ENCODE peak calls at places on chromosomes 11 and 22, in six cellular contexts. One of them, this sample, is unnamed.

GRCh38 chr22:46576556-46577351 is 39.3 kb upstream of the CELSR1 start:
- DNase-seq in HEK293T: peak; percentile 82
- DNase-seq in kidney tubule cell: peak; percentile 64
- DNase-seq in endothelial cell of umbilical vein: no peak
- DNase-seq in prostate gland: no peak
- DNase-seq in heart left ventricle: peak; percentile 83
- DNase-seq in this sample: no peak

GRCh38 chr22:24359452-24360120 is 67.8 kb upstream of the ADORA2A start:
- DNase-seq in HEK293T: no peak
- DNase-seq in prostate gland: no peak
- DNase-seq in endothelial cell of umbilical vein: peak; percentile 91
- DNase-seq in heart left ventricle: no peak
- DNase-seq in kidney tubule cell: no peak
- DNase-seq in this sample: no peak

GRCh38 chr11:124920870-124921609 is 2.0 kb downstream of the HEPN1 start:
- DNase-seq in prostate gland: peak; percentile 39
- DNase-seq in heart left ventricle: peak; percentile 91
- DNase-seq in endothelial cell of umbilical vein: peak; percentile 82
- DNase-seq in HEK293T: peak; percentile 31
- DNase-seq in kidney tubule cell: peak; percentile 62
- DNase-seq in this sample: no peak

GRCh38 chr11:64165482-64165841 is 451 bp downstream of the MACROD1 start:
- DNase-seq in heart left ventricle: no peak
- DNase-seq in kidney tubule cell: no peak
- DNase-seq in HEK293T: peak; percentile 20
- DNase-seq in endothelial cell of umbilical vein: no peak
- DNase-seq in prostate gland: no peak
- DNase-seq in this sample: no peak

GRCh38 chr11:127994736-127995135 is 592.6 kb downstream of the ETS1 start:
- DNase-seq in endothelial cell of umbilical vein: no peak
- DNase-seq in prostate gland: no peak
- DNase-seq in heart left ventricle: no peak
- DNase-seq in HEK293T: no peak
- DNase-seq in kidney tubule cell: peak; percentile 57
- DNase-seq in this sample: no peak

GRCh38 chr11:44609028-44609782 is 43.7 kb downstream of the CD82 start:
- DNase-seq in kidney tubule cell: no peak
- DNase-seq in HEK293T: no peak
- DNase-seq in heart left ventricle: no peak
- DNase-seq in endothelial cell of umbilical vein: no peak
- DNase-seq in prostate gland: no peak
- DNase-seq in this sample: no peak

GRCh38 chr11:66969584-66970205 is 5.4 kb upstream of the C11orf86 start:
- DNase-seq in endothelial cell of umbilical vein: no peak
- DNase-seq in HEK293T: no peak
- DNase-seq in kidney tubule cell: no peak
- DNase-seq in heart left ventricle: no peak
- DNase-seq in prostate gland: no peak
- DNase-seq in this sample: no peak

GRCh38 chr11:117152066-117152465 is 8.0 kb downstream of the PAFAH1B2 start:
- DNase-seq in HEK293T: no peak
- DNase-seq in heart left ventricle: no peak
- DNase-seq in kidney tubule cell: no peak
- DNase-seq in prostate gland: no peak
- DNase-seq in endothelial cell of umbilical vein: no peak
- DNase-seq in this sample: no peak

GRCh38 chr11:61888043-61888442 is 3.3 kb downstream of the FADS3 start:
- DNase-seq in heart left ventricle: peak; percentile 88
- DNase-seq in prostate gland: no peak
- DNase-seq in endothelial cell of umbilical vein: peak; percentile 95
- DNase-seq in HEK293T: no peak
- DNase-seq in kidney tubule cell: peak; percentile 96
- DNase-seq in this sample: no peak